ENCODE peak calls at places on chromosomes 6 and 20, in five cellular contexts. S is ovary; R is adrenal gland; P is naive thymus-derived CD4-positive, alpha-beta T cell; U is stomach. J is an unnamed sample. For H3K9me3, the result is how much of the 10 kb centered on the place peaks cover.

GRCh38 chr20:15703171-15703911 is 869.9 kb downstream of the KIF16B start:
- DNase-seq in S (no peak), R (no peak), P (no peak), U (no peak), J (no peak)

GRCh38 chr6:69935079-69935478 is 68.7 kb downstream of the COL19A1 start:
- DNase-seq in S (no peak), R (no peak), P (no peak), U (no peak), J (no peak)

GRCh38 chr20:1533059-1533458 is 24.4 kb downstream of the SIRPD start:
- DNase-seq in S (no peak), R (no peak), P (peak), U (no peak), J (no peak)

GRCh38 chr20:48066256-48066655 is 281.0 kb upstream of the SULF2 start:
- DNase-seq in S (no peak), R (no peak), P (no peak), U (no peak), J (no peak)

GRCh38 chr6:100657678-100658330 is 193.1 kb upstream of the SIM1 start:
- DNase-seq in S (no peak), R (no peak), P (peak), U (no peak), J (no peak)

GRCh38 chr6:152096863-152097496 is 289.5 kb downstream of the ESR1 start:
- DNase-seq in S (no peak), R (no peak), P (no peak), U (no peak), J (no peak)

GRCh38 chr6:110447761-110448160 is 28.7 kb downstream of the SLC22A16 start:
- DNase-seq in S (no peak), R (no peak), P (no peak), U (no peak), J (no peak)

GRCh38 chr6:78611886-78612480 is 255.4 kb upstream of the IRAK1BP1 start:
- DNase-seq in S (no peak), R (no peak), P (no peak), U (no peak), J (no peak)

GRCh38 chr6:35213824-35214756 is at the start of gene SCUBE3:
- DNase-seq in S (peak), R (no peak), P (peak), U (peak), J (no peak)

GRCh38 chr6:145483191-145483996 is 251.9 kb downstream of the EPM2A start:
- DNase-seq in S (no peak), R (no peak), P (no peak), U (no peak), J (no peak)

GRCh38 chr6:2447318-2447717 is 201.9 kb upstream of the GMDS start:
- DNase-seq in S (no peak), R (no peak), P (no peak), U (no peak), J (no peak)
- H3K9me3 ChIP-seq in S (under half), R (under half), P (under half), U (under half), J (under half)

GRCh38 chr6:167654389-167654788 is 172.3 kb upstream of the AFDN start:
- DNase-seq in S (no peak), R (no peak), P (no peak), U (no peak), J (no peak)
- H3K9me3 ChIP-seq in S (under half), R (under half), P (under half), U (under half), J (under half)

DNA sequence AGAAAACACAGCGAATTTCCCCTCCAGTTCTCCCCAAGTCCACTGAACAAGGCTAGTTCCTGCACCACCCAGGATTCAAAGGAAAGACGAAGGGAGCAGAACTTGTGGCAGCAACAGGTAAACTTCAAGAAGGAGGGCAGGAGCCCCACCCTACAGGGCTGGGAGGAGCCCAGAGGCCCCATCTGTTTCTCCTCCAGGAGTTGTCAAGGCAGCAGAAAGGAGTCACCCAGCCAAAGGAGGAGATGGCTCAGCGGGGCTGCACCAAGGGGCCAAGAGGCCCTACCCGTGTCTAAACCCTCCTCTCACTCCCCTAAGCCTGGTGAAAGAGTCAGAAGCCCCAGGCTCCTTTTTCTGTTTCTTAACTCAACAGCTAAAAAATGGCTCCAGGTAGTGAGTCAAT is 1.8 kb downstream of the SAPCD1 start:
- DNase-seq in S (no peak), R (no peak), P (no peak), U (no peak), J (no peak)
- H3K9me3 ChIP-seq in S (under half), R (under half), P (under half), U (under half), J (under half)

DNA sequence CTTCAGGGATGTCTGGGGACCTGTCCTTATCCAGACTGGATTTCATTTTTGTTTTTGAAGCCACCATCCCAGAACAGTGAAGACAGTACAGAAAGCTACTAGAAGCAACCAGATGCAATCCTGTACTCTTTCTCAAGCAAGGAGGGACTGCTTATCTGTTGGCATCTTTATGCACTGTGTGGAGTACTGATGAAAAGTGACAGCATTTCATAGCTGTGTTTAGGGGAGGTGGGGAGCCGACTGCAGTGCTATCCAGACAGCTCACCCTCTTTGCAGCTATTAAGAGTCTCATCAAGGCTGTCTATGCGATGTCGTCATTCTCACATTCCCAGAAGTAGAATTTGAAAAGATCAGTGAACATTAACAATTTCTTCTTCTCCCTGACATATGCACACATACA is 5.5 kb downstream of the ZDHHC14 start:
- DNase-seq in S (no peak), R (no peak), P (no peak), U (no peak), J (no peak)
- H3K9me3 ChIP-seq in S (under half), R (under half), P (under half), U (under half), J (under half)